ENCODE peak calls at places on chromosomes 12 and 14, in eight cellular contexts. One of them, this sample, is unnamed.

GRCh38 chr12:123828871-123829547 is 66.9 kb downstream of the DNAH10 start:
- DNase-seq in neural crest cell: no peak
- DNase-seq in EL: peak
- DNase-seq in GDM1: no peak
- DNase-seq in T-cell: no peak
- DNase-seq in T-helper 9 cell: no peak
- DNase-seq in ovary: no peak
- DNase-seq in body of pancreas: no peak
- DNase-seq in this sample: no peak

GRCh38 chr12:31574803-31575573 is 15.9 kb downstream of the DENND5B start:
- DNase-seq in neural crest cell: no peak
- DNase-seq in EL: peak
- DNase-seq in GDM1: no peak
- DNase-seq in T-cell: no peak
- DNase-seq in T-helper 9 cell: no peak
- DNase-seq in ovary: no peak
- DNase-seq in body of pancreas: no peak
- DNase-seq in this sample: no peak

GRCh38 chr12:94621662-94622359 is 28.5 kb downstream of the TMCC3 start:
- DNase-seq in neural crest cell: no peak
- DNase-seq in EL: peak
- DNase-seq in GDM1: no peak
- DNase-seq in T-cell: no peak
- DNase-seq in T-helper 9 cell: no peak
- DNase-seq in ovary: no peak
- DNase-seq in body of pancreas: no peak
- DNase-seq in this sample: no peak

GRCh38 chr12:106841471-106842302 is 67.2 kb downstream of the RIC8B start:
- DNase-seq in neural crest cell: peak
- DNase-seq in EL: peak
- DNase-seq in GDM1: peak
- DNase-seq in T-cell: peak
- DNase-seq in T-helper 9 cell: peak
- DNase-seq in ovary: peak
- DNase-seq in body of pancreas: peak
- DNase-seq in this sample: no peak

GRCh38 chr12:70581199-70581598 is 56.0 kb downstream of the PTPRB start:
- DNase-seq in neural crest cell: no peak
- DNase-seq in EL: no peak
- DNase-seq in GDM1: no peak
- DNase-seq in T-cell: no peak
- DNase-seq in T-helper 9 cell: no peak
- DNase-seq in ovary: no peak
- DNase-seq in body of pancreas: no peak
- DNase-seq in this sample: no peak

GRCh38 chr14:89114109-89114508 is 289.7 kb downstream of the TTC8 start:
- DNase-seq in neural crest cell: no peak
- DNase-seq in EL: no peak
- DNase-seq in GDM1: no peak
- DNase-seq in T-cell: no peak
- DNase-seq in T-helper 9 cell: no peak
- DNase-seq in ovary: no peak
- DNase-seq in body of pancreas: no peak
- DNase-seq in this sample: no peak

GRCh38 chr14:55580401-55581010 is 499 bp downstream of the KTN1 start:
- DNase-seq in neural crest cell: peak
- DNase-seq in EL: peak
- DNase-seq in GDM1: peak
- DNase-seq in T-cell: peak
- DNase-seq in T-helper 9 cell: peak
- DNase-seq in ovary: peak
- DNase-seq in body of pancreas: peak
- DNase-seq in this sample: no peak

GRCh38 chr14:50083467-50084337 is 32.7 kb downstream of the VCPKMT start:
- DNase-seq in neural crest cell: no peak
- DNase-seq in EL: no peak
- DNase-seq in GDM1: no peak
- DNase-seq in T-cell: peak
- DNase-seq in T-helper 9 cell: peak
- DNase-seq in ovary: no peak
- DNase-seq in body of pancreas: no peak
- DNase-seq in this sample: no peak

GRCh38 chr12:121628037-121628436 is 1.7 kb downstream of the ORAI1 start:
- DNase-seq in neural crest cell: no peak
- DNase-seq in EL: peak
- DNase-seq in GDM1: no peak
- DNase-seq in T-cell: peak
- DNase-seq in T-helper 9 cell: no peak
- DNase-seq in ovary: peak
- DNase-seq in body of pancreas: peak
- DNase-seq in this sample: no peak

GRCh38 chr12:38587594-38587993 is 271.0 kb downstream of the ALG10B start:
- DNase-seq in neural crest cell: no peak
- DNase-seq in EL: no peak
- DNase-seq in GDM1: no peak
- DNase-seq in T-cell: no peak
- DNase-seq in T-helper 9 cell: no peak
- DNase-seq in ovary: no peak
- DNase-seq in body of pancreas: no peak
- DNase-seq in this sample: no peak

GRCh38 chr14:90556050-90556477 is 159.2 kb downstream of the CALM1 start:
- DNase-seq in neural crest cell: peak
- DNase-seq in EL: no peak
- DNase-seq in GDM1: no peak
- DNase-seq in T-cell: no peak
- DNase-seq in T-helper 9 cell: no peak
- DNase-seq in ovary: no peak
- DNase-seq in body of pancreas: peak
- DNase-seq in this sample: no peak